ENCODE peak calls at places on chromosomes 16 and 17, in five cellular contexts. K is CD8-positive, alpha-beta memory T cell; Y is A549; P is heart right ventricle; I is colonic mucosa. U is an unnamed sample.
A peak's percentile ranks its signal among the peaks of the same experiment; 100 is the strongest.

GRCh38 chr16:3488801-3489200 is 6.5 kb downstream of the C16orf90 start:
- DNase-seq in P (no peak), K (no peak), Y (no peak), I (no peak), U (no peak)

GRCh38 chr16:3444032-3444388 is 530 bp downstream of the NAA60 start:
- DNase-seq in K (peak; percentile 61), I (peak; percentile 64), Y (peak; percentile 64), P (no peak), U (peak; percentile 22)

GRCh38 chr17:16258916-16259315 is 41.9 kb downstream of the PIGL start:
- DNase-seq in Y (no peak), P (no peak), K (no peak), I (no peak), U (no peak)

GRCh38 chr16:78288915-78289314 is 189.5 kb downstream of the WWOX start:
- DNase-seq in K (no peak), I (no peak), P (no peak), Y (no peak), U (no peak)

GRCh38 chr16:17347624-17348023 is 123.1 kb downstream of the XYLT1 start:
- DNase-seq in I (no peak), K (no peak), Y (no peak), P (peak; percentile 55), U (no peak)

GRCh38 chr17:69478916-69479315 is 64.4 kb downstream of the MAP2K6 start:
- DNase-seq in I (no peak), Y (no peak), P (no peak), K (no peak), U (no peak)

GRCh38 chr17:78428842-78429617 is 50.6 kb downstream of the PGS1 start:
- DNase-seq in Y (no peak), K (no peak), I (no peak), P (no peak), U (no peak)

GRCh38 chr17:21286066-21286770 is 1.7 kb downstream of the MAP2K3 start:
- DNase-seq in Y (peak; percentile 97), K (no peak), I (peak; percentile 92), P (peak; percentile 82), U (no peak)

GRCh38 chr16:10949424-10949970 is 5.1 kb downstream of the CLEC16A start:
- DNase-seq in K (no peak), P (no peak), I (no peak), Y (peak; percentile 42), U (no peak)

GRCh38 chr16:47732122-47732805 is 271.1 kb downstream of the PHKB start:
- DNase-seq in K (no peak), P (no peak), Y (peak; percentile 28), I (no peak), U (no peak)

GRCh38 chr16:53111078-53111776 is 56.4 kb downstream of the CHD9 start:
- DNase-seq in K (no peak), P (no peak), Y (no peak), I (no peak), U (no peak)

GRCh38 chr17:79969906-79970305 is 65.8 kb downstream of the TBC1D16 start:
- DNase-seq in Y (no peak), I (no peak), P (no peak), K (peak; percentile 12), U (no peak)

GRCh38 chr17:57461082-57461481 is 204.8 kb downstream of the MSI2 start:
- DNase-seq in I (no peak), K (no peak), P (no peak), Y (no peak), U (no peak)

GRCh38 chr16:9159839-9160550 is 68.6 kb downstream of the HAPSTR1 start:
- DNase-seq in I (peak; percentile 67), K (no peak), Y (peak; percentile 83), P (no peak), U (no peak)

GRCh38 chr17:42608692-42609181 is 437 bp downstream of the RETREG3 start:
- DNase-seq in P (no peak), Y (no peak), K (peak; percentile 49), I (no peak), U (no peak)

GRCh38 chr17:7774037-7774659 is 56.6 kb downstream of the DNAH2 start:
- DNase-seq in P (no peak), I (no peak), Y (peak; percentile 35), K (no peak), U (no peak)

GRCh38 chr16:47664653-47665325 is 203.7 kb downstream of the PHKB start:
- DNase-seq in P (no peak), I (peak; percentile 68), K (no peak), Y (peak; percentile 44), U (no peak)

GRCh38 chr16:86590501-86591144 is 12.3 kb downstream of the FOXL1 start:
- DNase-seq in I (no peak), Y (peak; percentile 84), K (no peak), P (no peak), U (no peak)

GRCh38 chr16:4572715-4573114 is 16.6 kb downstream of the C16orf96 start:
- DNase-seq in P (no peak), I (no peak), Y (no peak), K (no peak), U (no peak)

GRCh38 chr16:55899857-55900256 is 24.7 kb upstream of the CES5A start:
- DNase-seq in Y (no peak), K (no peak), I (no peak), P (no peak), U (no peak)

GRCh38 chr17:71919181-71919580 is 201.6 kb upstream of the SOX9 start:
- DNase-seq in P (no peak), K (no peak), Y (no peak), I (no peak), U (no peak)

GRCh38 chr17:79985361-79985760 is 50.3 kb downstream of the TBC1D16 start:
- DNase-seq in I (no peak), K (peak; percentile 29), P (no peak), Y (no peak), U (no peak)

GRCh38 chr17:76824103-76824502 is 44.1 kb upstream of the MGAT5B start:
- DNase-seq in K (no peak), P (no peak), I (no peak), Y (no peak), U (no peak)

DNA sequence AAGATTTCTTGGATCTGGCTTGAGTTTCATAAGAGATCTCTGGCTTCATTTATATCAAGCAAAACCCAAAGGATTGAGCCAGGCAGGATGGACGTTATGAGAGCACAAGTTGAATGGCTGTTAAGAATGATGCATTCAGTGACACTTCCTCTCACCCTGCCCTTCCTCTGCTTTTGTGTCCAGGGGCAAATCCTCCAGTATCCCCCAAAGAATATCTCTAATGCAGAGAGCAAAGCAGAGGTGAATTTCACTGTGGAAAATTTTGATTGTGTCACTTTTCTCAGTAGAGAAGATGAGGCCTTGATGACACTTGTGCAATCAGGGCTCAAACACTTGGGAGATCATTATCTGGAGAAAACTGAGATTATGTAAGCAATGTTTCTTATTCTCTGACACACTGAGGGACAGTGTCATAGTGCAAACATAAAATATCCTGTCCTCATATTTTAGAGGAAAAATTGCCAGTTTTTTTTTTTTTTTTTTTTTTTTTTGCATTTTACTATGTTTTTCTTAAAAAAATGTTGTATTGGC is 25.3 kb downstream of the MARCHF10 start:
- DNase-seq in I (no peak), P (no peak), K (no peak), Y (peak; percentile 40), U (no peak)
- H3K4me1 ChIP-seq in I (no peaks in the 10 kb centered on the region), P (no peaks in the 10 kb centered on the region), K (no peaks in the 10 kb centered on the region), Y (peaks cover 50% of the 10 kb centered on the region), U (no peaks in the 10 kb centered on the region)

GRCh38 chr16:84728853-84729424 is 29.1 kb downstream of the USP10 start:
- DNase-seq in K (no peak), P (no peak), Y (no peak), I (no peak), U (no peak)

GRCh38 chr16:84726079-84726669 is 26.4 kb downstream of the USP10 start:
- DNase-seq in P (peak; percentile 90), I (peak; percentile 96), K (peak; percentile 85), Y (peak; percentile 85), U (peak; percentile 90)

GRCh38 chr16:84726670-84727467 is 27.1 kb downstream of the USP10 start:
- DNase-seq in I (peak; percentile 69), K (no peak), P (no peak), Y (no peak), U (no peak)

GRCh38 chr16:84724619-84725307 is 25.0 kb downstream of the USP10 start:
- DNase-seq in P (no peak), Y (no peak), K (no peak), I (peak; percentile 29), U (no peak)

DNA sequence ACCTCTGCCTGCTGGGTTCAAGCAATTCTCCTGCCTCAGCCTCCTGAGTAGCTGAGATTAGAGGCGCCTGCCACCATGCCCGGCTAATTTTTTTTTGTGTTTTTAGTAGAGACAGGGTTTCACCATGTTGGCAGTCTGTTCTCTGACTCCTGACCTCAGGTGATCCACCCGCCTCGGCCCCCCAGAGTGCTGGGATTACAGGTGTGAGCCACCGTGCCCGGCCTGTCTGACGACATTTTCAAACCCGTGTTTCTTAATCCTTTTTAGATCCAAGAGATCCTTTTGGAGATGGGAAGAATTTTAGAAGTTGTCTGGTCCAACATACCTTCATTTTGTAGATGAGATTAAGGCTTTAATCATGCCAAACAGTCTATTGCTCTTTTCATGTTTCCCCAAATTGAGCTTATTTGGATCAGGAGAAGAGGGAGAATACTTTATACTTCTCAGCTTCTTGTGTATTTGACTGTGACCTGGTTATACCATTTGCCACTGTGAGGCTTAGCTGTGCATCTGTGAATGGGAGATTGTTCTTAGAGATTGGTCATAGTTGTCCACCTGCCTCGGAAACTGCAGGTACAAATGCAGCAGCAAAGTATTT is 25.8 kb downstream of the USP10 start:
- DNase-seq in I (no peak), P (no peak), K (no peak), Y (no peak), U (no peak)
- H3K27ac ChIP-seq in I (no peak overlapping the region), P (no peak overlapping the region), K (no peak overlapping the region), Y (no peak overlapping the region), U (no peak overlapping the region)

GRCh38 chr16:89368604-89369249 is 121.6 kb downstream of the ANKRD11 start:
- DNase-seq in I (no peak), K (no peak), Y (no peak), P (no peak), U (no peak)

GRCh38 chr16:89369266-89369895 is 121.0 kb downstream of the ANKRD11 start:
- DNase-seq in K (no peak), P (no peak), Y (no peak), I (no peak), U (no peak)

GRCh38 chr16:89371386-89371785 is 119.0 kb downstream of the ANKRD11 start:
- DNase-seq in I (no peak), P (no peak), Y (no peak), K (no peak), U (no peak)

GRCh38 chr16:89370601-89371000 is 119.8 kb downstream of the ANKRD11 start:
- DNase-seq in Y (no peak), P (no peak), I (no peak), K (no peak), U (no peak)

GRCh38 chr16:89370081-89370511 is 120.3 kb downstream of the ANKRD11 start:
- DNase-seq in K (no peak), I (no peak), Y (no peak), P (no peak), U (no peak)
- H3K4me1 ChIP-seq in K (peaks cover 58% of the 10 kb centered on the region), I (no peaks in the 10 kb centered on the region), Y (peaks cover 33% of the 10 kb centered on the region), P (peaks cover 82% of the 10 kb centered on the region), U (peaks cover 72% of the 10 kb centered on the region)

GRCh38 chr17:2232244-2232638 is 71.3 kb downstream of the SMG6 start:
- DNase-seq in Y (no peak), K (no peak), I (no peak), P (no peak), U (no peak)
- H3K27ac ChIP-seq in Y (no peak overlapping the region), K (no peak overlapping the region), I (peak overlapping the region; percentile 45), P (peak overlapping the region; percentile 72), U (no peak overlapping the region)

U was measured in CD8-positive, alpha-beta T cell.